ENCODE peak calls at places on chromosome 12, in five cellular contexts. One of them, this sample, is unnamed.

GRCh38 chr12:97595936-97596335 is 133.3 kb downstream of the RMST start:
- DNase-seq in effector memory CD4-positive, alpha-beta T cell: no peak
- DNase-seq in AG04449: no peak
- DNase-seq in T-helper 17 cell: no peak
- DNase-seq in RPMI7951: no peak
- DNase-seq in this sample: no peak

GRCh38 chr12:39365364-39366001 is 77.4 kb downstream of the KIF21A start:
- DNase-seq in T-helper 17 cell: no peak
- DNase-seq in RPMI7951: no peak
- DNase-seq in effector memory CD4-positive, alpha-beta T cell: no peak
- DNase-seq in AG04449: no peak
- DNase-seq in this sample: no peak

GRCh38 chr12:75308279-75308678 is 21.8 kb downstream of the CAPS2 start:
- DNase-seq in effector memory CD4-positive, alpha-beta T cell: no peak
- DNase-seq in RPMI7951: no peak
- DNase-seq in AG04449: no peak
- DNase-seq in T-helper 17 cell: no peak
- DNase-seq in this sample: no peak

GRCh38 chr12:34402228-34402898 is 380.1 kb downstream of the ALG10 start:
- DNase-seq in T-helper 17 cell: peak
- DNase-seq in effector memory CD4-positive, alpha-beta T cell: no peak
- DNase-seq in AG04449: no peak
- DNase-seq in RPMI7951: no peak
- DNase-seq in this sample: no peak

GRCh38 chr12:80032967-80033366 is 66.4 kb upstream of the OTOGL start:
- DNase-seq in T-helper 17 cell: no peak
- DNase-seq in AG04449: no peak
- DNase-seq in RPMI7951: no peak
- DNase-seq in effector memory CD4-positive, alpha-beta T cell: no peak
- DNase-seq in this sample: no peak

GRCh38 chr12:113402586-113403260 is 964 bp downstream of the SDS start:
- DNase-seq in AG04449: no peak
- DNase-seq in effector memory CD4-positive, alpha-beta T cell: no peak
- DNase-seq in T-helper 17 cell: no peak
- DNase-seq in RPMI7951: no peak
- DNase-seq in this sample: no peak

GRCh38 chr12:127926004-127926403 is 341.0 kb upstream of the TMEM132C start:
- DNase-seq in AG04449: no peak
- DNase-seq in RPMI7951: peak
- DNase-seq in effector memory CD4-positive, alpha-beta T cell: no peak
- DNase-seq in T-helper 17 cell: no peak
- DNase-seq in this sample: no peak

GRCh38 chr12:42779186-42779859 is 189.8 kb upstream of the PRICKLE1 start:
- DNase-seq in effector memory CD4-positive, alpha-beta T cell: no peak
- DNase-seq in RPMI7951: peak
- DNase-seq in AG04449: no peak
- DNase-seq in T-helper 17 cell: no peak
- DNase-seq in this sample: no peak

GRCh38 chr12:53217049-53217929 is 10.2 kb upstream of the ITGB7 start:
- DNase-seq in AG04449: no peak
- DNase-seq in effector memory CD4-positive, alpha-beta T cell: peak
- DNase-seq in RPMI7951: peak
- DNase-seq in T-helper 17 cell: no peak
- DNase-seq in this sample: no peak

GRCh38 chr12:2893007-2893406 is 2.3 kb downstream of the TULP3 start:
- DNase-seq in RPMI7951: peak
- DNase-seq in AG04449: peak
- DNase-seq in effector memory CD4-positive, alpha-beta T cell: no peak
- DNase-seq in T-helper 17 cell: no peak
- DNase-seq in this sample: no peak

GRCh38 chr12:69929531-69929930 is 104.5 kb downstream of the MYRFL start:
- DNase-seq in T-helper 17 cell: no peak
- DNase-seq in RPMI7951: no peak
- DNase-seq in AG04449: no peak
- DNase-seq in effector memory CD4-positive, alpha-beta T cell: no peak
- DNase-seq in this sample: no peak

GRCh38 chr12:111789779-111790178 is 23.0 kb downstream of the ALDH2 start:
- DNase-seq in RPMI7951: no peak
- DNase-seq in T-helper 17 cell: no peak
- DNase-seq in AG04449: no peak
- DNase-seq in effector memory CD4-positive, alpha-beta T cell: no peak
- DNase-seq in this sample: no peak

GRCh38 chr12:109010259-109010658 is 10.6 kb downstream of the SVOP start:
- DNase-seq in effector memory CD4-positive, alpha-beta T cell: no peak
- DNase-seq in AG04449: no peak
- DNase-seq in T-helper 17 cell: no peak
- DNase-seq in RPMI7951: no peak
- DNase-seq in this sample: no peak

GRCh38 chr12:100716949-100717732 is 77.4 kb upstream of the ANO4 start:
- DNase-seq in RPMI7951: no peak
- DNase-seq in effector memory CD4-positive, alpha-beta T cell: no peak
- DNase-seq in T-helper 17 cell: no peak
- DNase-seq in AG04449: no peak
- DNase-seq in this sample: no peak

GRCh38 chr12:30880061-30880460 is 46.5 kb upstream of the TSPAN11 start:
- DNase-seq in AG04449: no peak
- DNase-seq in T-helper 17 cell: no peak
- DNase-seq in RPMI7951: no peak
- DNase-seq in effector memory CD4-positive, alpha-beta T cell: no peak
- DNase-seq in this sample: no peak

This sample was measured in T follicular helper cell.